ENCODE peak calls at places on chromosomes 11 and 22, in seven cellular contexts. Q is HepG2, T is K562, C is HCT116, O is H1, G is SK-N-SH, M is GM12878. F is an unnamed sample.
A peak's percentile ranks its signal among the peaks of the same experiment; 100 is the strongest.

GRCh38 chr11:104410336-104410735 is 246.4 kb upstream of the PDGFD start:
- DNase-seq in Q (no peak), T (no peak), C (no peak), O (no peak), G (no peak), M (no peak), F (no peak)

GRCh38 chr11:114075891-114076441 is 16.5 kb downstream of the ZBTB16 start:
- DNase-seq in Q (peak; percentile 15), T (peak; percentile 61), C (peak; percentile 6), O (peak; percentile 72), G (peak; percentile 72), M (no peak), F (peak; percentile 30)

GRCh38 chr22:46609175-46609690 is 11.0 kb upstream of the GRAMD4 start:
- DNase-seq in Q (peak; percentile 92), T (no peak), C (no peak), O (no peak), G (no peak), M (no peak), F (peak; percentile 57)

GRCh38 chr11:92920295-92920694 is 49.2 kb upstream of the MTNR1B start:
- DNase-seq in Q (no peak), T (no peak), C (no peak), O (no peak), G (peak; percentile 64), M (no peak), F (no peak)

GRCh38 chr11:113176971-113177370 is 137.4 kb upstream of the TTC12 start:
- DNase-seq in Q (no peak), T (no peak), C (no peak), O (no peak), G (no peak), M (no peak), F (no peak)

GRCh38 chr11:102476069-102476468 is 23.5 kb upstream of the TMEM123 start:
- DNase-seq in Q (no peak), T (no peak), C (no peak), O (no peak), G (no peak), M (no peak), F (no peak)

GRCh38 chr11:1338201-1339065 is 29.0 kb upstream of the TOLLIP start:
- DNase-seq in Q (no peak), T (no peak), C (no peak), O (peak; percentile 47), G (peak; percentile 15), M (no peak), F (no peak)

GRCh38 chr11:134050541-134051383 is 18.1 kb upstream of the JAM3 start:
- DNase-seq in Q (peak; percentile 32), T (peak; percentile 91), C (peak; percentile 33), O (peak; percentile 85), G (peak; percentile 96), M (no peak), F (peak; percentile 82)

GRCh38 chr11:77249427-77249826 is 52.1 kb downstream of the GDPD4 start:
- DNase-seq in Q (no peak), T (no peak), C (peak; percentile 27), O (no peak), G (no peak), M (no peak), F (no peak)

GRCh38 chr22:36727927-36728488 is 24.5 kb upstream of the CACNG2 start:
- DNase-seq in Q (no peak), T (no peak), C (no peak), O (no peak), G (no peak), M (no peak), F (no peak)

GRCh38 chr22:26234267-26234666 is 65.0 kb downstream of the SEZ6L start:
- DNase-seq in Q (no peak), T (no peak), C (no peak), O (no peak), G (no peak), M (no peak), F (no peak)

GRCh38 chr11:367956-368413 is 1.3 kb upstream of the B4GALNT4 start:
- DNase-seq in Q (no peak), T (no peak), C (no peak), O (no peak), G (peak; percentile 40), M (no peak), F (no peak)

GRCh38 chr11:44110231-44110679 is 14.8 kb downstream of the EXT2 start:
- DNase-seq in Q (peak; percentile 47), T (peak; percentile 62), C (no peak), O (peak; percentile 71), G (peak; percentile 65), M (no peak), F (peak; percentile 65)

GRCh38 chr22:20032407-20032991 is 11.6 kb downstream of the TANGO2 start:
- DNase-seq in Q (no peak), T (no peak), C (no peak), O (no peak), G (no peak), M (no peak), F (no peak)

GRCh38 chr11:68107689-68108088 is 13.5 kb downstream of the CHKA start:
- DNase-seq in Q (peak; percentile 59), T (no peak), C (no peak), O (no peak), G (no peak), M (no peak), F (no peak)

GRCh38 chr22:44658371-44658953 is 43.5 kb upstream of the PRR5 start:
- DNase-seq in Q (no peak), T (no peak), C (no peak), O (no peak), G (peak; percentile 28), M (no peak), F (no peak)

GRCh38 chr11:2202071-2202899 is 30.7 kb upstream of the TH start:
- DNase-seq in Q (no peak), T (no peak), C (no peak), O (no peak), G (peak; percentile 19), M (no peak), F (peak; percentile 73)

GRCh38 chr11:111409915-111410314 is 30.8 kb upstream of the POU2AF1 start:
- DNase-seq in Q (no peak), T (no peak), C (no peak), O (no peak), G (no peak), M (peak; percentile 85), F (no peak)

GRCh38 chr22:46969961-46970360 is 207.5 kb downstream of the TBC1D22A start:
- DNase-seq in Q (no peak), T (no peak), C (no peak), O (no peak), G (no peak), M (no peak), F (no peak)

GRCh38 chr11:122344281-122344680 is 228.3 kb upstream of the BLID start:
- DNase-seq in Q (no peak), T (no peak), C (no peak), O (no peak), G (peak; percentile 10), M (no peak), F (no peak)

GRCh38 chr22:42074153-42074750 is at the start of gene PHETA2:
- DNase-seq in Q (no peak), T (no peak), C (no peak), O (peak; percentile 67), G (peak; percentile 65), M (no peak), F (no peak)

DNA sequence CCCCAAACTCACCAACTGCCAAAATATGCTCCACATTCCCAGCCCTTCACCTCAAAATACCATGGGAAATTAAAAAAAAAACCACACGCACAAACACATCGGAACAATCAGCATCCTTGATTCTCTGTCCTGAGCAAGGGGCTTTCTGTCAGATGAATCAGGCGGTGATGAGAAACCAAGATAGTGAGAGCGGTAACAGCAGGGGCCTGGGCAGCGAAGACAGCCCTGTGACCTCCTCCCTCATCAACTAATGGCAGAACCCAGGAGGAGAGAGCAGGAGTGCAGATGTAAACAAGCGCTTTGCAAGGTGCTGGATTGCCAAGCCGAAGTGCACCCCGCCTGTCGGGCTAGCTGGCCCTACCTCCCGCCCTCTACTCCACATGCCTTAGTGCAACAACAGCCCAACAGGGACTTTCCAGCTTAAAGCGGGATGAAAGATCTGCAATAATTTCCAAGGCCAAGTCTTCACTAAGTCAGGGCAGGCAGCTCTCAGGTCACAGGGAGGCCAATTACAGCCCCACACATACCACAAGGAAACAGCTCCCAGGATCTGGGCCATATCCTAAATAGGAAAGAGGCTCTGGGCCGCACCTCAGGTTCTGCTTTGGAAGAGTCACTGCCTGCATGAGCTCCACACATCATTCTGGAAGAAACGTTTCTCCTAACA is 72.2 kb upstream of the BID start:
- DNase-seq in Q (no peak), T (no peak), C (no peak), O (no peak), G (peak; percentile 60), M (no peak), F (no peak)
- TF ChIP-seq JUND in Q (no peak), T (no peak), C (no peak), O (no peak), G (no peak), M (no peak), F (no peak)

GRCh38 chr11:117679464-117679863 is 117.6 kb downstream of the DSCAML1 start:
- DNase-seq in Q (no peak), T (no peak), C (no peak), O (no peak), G (no peak), M (no peak), F (no peak)

GRCh38 chr11:117673561-117673960 is 123.5 kb downstream of the DSCAML1 start:
- DNase-seq in Q (no peak), T (no peak), C (no peak), O (no peak), G (no peak), M (no peak), F (no peak)

GRCh38 chr11:117677729-117678310 is 119.2 kb downstream of the DSCAML1 start:
- DNase-seq in Q (no peak), T (no peak), C (no peak), O (no peak), G (no peak), M (no peak), F (no peak)

GRCh38 chr11:117676501-117676900 is 120.5 kb downstream of the DSCAML1 start:
- DNase-seq in Q (no peak), T (no peak), C (no peak), O (no peak), G (peak; percentile 50), M (no peak), F (no peak)

GRCh38 chr11:117678651-117679407 is 118.2 kb downstream of the DSCAML1 start:
- DNase-seq in Q (no peak), T (no peak), C (no peak), O (no peak), G (peak; percentile 45), M (no peak), F (no peak)
- TF ChIP-seq JUND in Q (no peak), T (no peak), C (no peak), O (no peak), G (no peak), M (no peak), F (no peak)

GRCh38 chr11:13772223-13773046 is 104.0 kb downstream of the FAR1 start:
- DNase-seq in Q (peak; percentile 58), T (peak; percentile 24), C (peak; percentile 67), O (peak; percentile 55), G (peak; percentile 39), M (peak; percentile 11), F (peak; percentile 82)
- TF ChIP-seq JUND in Q (no peak), T (no peak), C (no peak), O (no peak), G (no peak), M (no peak), F (no peak)

DNA sequence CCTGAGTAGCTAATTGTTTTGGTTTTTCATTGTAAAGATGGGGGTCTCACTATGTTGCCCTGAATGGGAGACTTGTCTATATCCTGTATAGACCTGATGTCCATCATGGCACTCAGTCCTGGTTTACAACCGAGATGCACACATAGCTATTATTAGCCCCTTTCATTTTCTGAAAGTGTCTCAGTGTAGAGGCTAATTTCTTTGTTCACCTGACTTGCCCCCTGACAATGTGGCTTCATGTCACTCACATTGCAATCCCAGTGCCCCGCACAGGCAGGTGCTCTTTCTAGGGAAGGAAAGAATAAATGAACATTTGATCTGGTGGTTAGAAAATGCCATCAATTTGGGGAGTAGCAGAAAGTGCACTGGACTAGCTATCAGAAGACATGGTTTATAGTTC is 13.1 kb upstream of the KDM2A start:
- DNase-seq in Q (no peak), T (no peak), C (no peak), O (no peak), G (no peak), M (no peak), F (no peak)
- TF ChIP-seq JUND in Q (no peak), T (no peak), C (no peak), O (no peak), G (no peak), M (no peak), F (no peak)